ENCODE peak calls at places on chromosomes 2 and 18, in nine cellular contexts. One of them, this sample, is unnamed.

GRCh38 chr2:59888015-59888414 is 665.4 kb downstream of the BCL11A start:
- DNase-seq in activated CD4-positive, alpha-beta T cell treated with anti-CD3 and anti-CD28 coated beads, Interleukin-2, amount 50 U/mL, for 1 hour: peak
- DNase-seq in SW 1271: no peak
- DNase-seq in GM03348: no peak
- DNase-seq in K562: no peak
- DNase-seq in GM13977: peak
- DNase-seq in upper lobe of right lung: no peak
- DNase-seq in HT1080: no peak
- DNase-seq in glutamatergic neuron: no peak
- DNase-seq in this sample: no peak

GRCh38 chr2:12288048-12288447 is 428.7 kb upstream of the TRIB2 start:
- DNase-seq in activated CD4-positive, alpha-beta T cell treated with anti-CD3 and anti-CD28 coated beads, Interleukin-2, amount 50 U/mL, for 1 hour: no peak
- DNase-seq in SW 1271: no peak
- DNase-seq in GM03348: no peak
- DNase-seq in K562: peak
- DNase-seq in GM13977: no peak
- DNase-seq in upper lobe of right lung: no peak
- DNase-seq in HT1080: no peak
- DNase-seq in glutamatergic neuron: no peak
- DNase-seq in this sample: no peak

GRCh38 chr2:54559593-54560145 is 103.5 kb downstream of the SPTBN1 start:
- DNase-seq in activated CD4-positive, alpha-beta T cell treated with anti-CD3 and anti-CD28 coated beads, Interleukin-2, amount 50 U/mL, for 1 hour: no peak
- DNase-seq in SW 1271: peak
- DNase-seq in GM03348: peak
- DNase-seq in K562: no peak
- DNase-seq in GM13977: no peak
- DNase-seq in upper lobe of right lung: no peak
- DNase-seq in HT1080: peak
- DNase-seq in glutamatergic neuron: peak
- DNase-seq in this sample: no peak

GRCh38 chr2:108492364-108492763 is 41.9 kb upstream of the LIMS1 start:
- DNase-seq in activated CD4-positive, alpha-beta T cell treated with anti-CD3 and anti-CD28 coated beads, Interleukin-2, amount 50 U/mL, for 1 hour: no peak
- DNase-seq in SW 1271: peak
- DNase-seq in GM03348: peak
- DNase-seq in K562: no peak
- DNase-seq in GM13977: no peak
- DNase-seq in upper lobe of right lung: no peak
- DNase-seq in HT1080: peak
- DNase-seq in glutamatergic neuron: no peak
- DNase-seq in this sample: peak

GRCh38 chr18:36530676-36531405 is 233.3 kb downstream of the FHOD3 start:
- DNase-seq in activated CD4-positive, alpha-beta T cell treated with anti-CD3 and anti-CD28 coated beads, Interleukin-2, amount 50 U/mL, for 1 hour: no peak
- DNase-seq in SW 1271: no peak
- DNase-seq in GM03348: no peak
- DNase-seq in K562: no peak
- DNase-seq in GM13977: no peak
- DNase-seq in upper lobe of right lung: no peak
- DNase-seq in HT1080: no peak
- DNase-seq in glutamatergic neuron: no peak
- DNase-seq in this sample: no peak

GRCh38 chr2:603869-604268 is 73.3 kb downstream of the TMEM18 start:
- DNase-seq in activated CD4-positive, alpha-beta T cell treated with anti-CD3 and anti-CD28 coated beads, Interleukin-2, amount 50 U/mL, for 1 hour: no peak
- DNase-seq in SW 1271: no peak
- DNase-seq in GM03348: no peak
- DNase-seq in K562: no peak
- DNase-seq in GM13977: no peak
- DNase-seq in upper lobe of right lung: no peak
- DNase-seq in HT1080: no peak
- DNase-seq in glutamatergic neuron: no peak
- DNase-seq in this sample: no peak

GRCh38 chr18:21074336-21075323 is 37.0 kb downstream of the ROCK1 start:
- DNase-seq in activated CD4-positive, alpha-beta T cell treated with anti-CD3 and anti-CD28 coated beads, Interleukin-2, amount 50 U/mL, for 1 hour: no peak
- DNase-seq in SW 1271: no peak
- DNase-seq in GM03348: no peak
- DNase-seq in K562: no peak
- DNase-seq in GM13977: no peak
- DNase-seq in upper lobe of right lung: no peak
- DNase-seq in HT1080: no peak
- DNase-seq in glutamatergic neuron: no peak
- DNase-seq in this sample: no peak

GRCh38 chr2:111657351-111657975 is 226.5 kb downstream of the ANAPC1 start:
- DNase-seq in activated CD4-positive, alpha-beta T cell treated with anti-CD3 and anti-CD28 coated beads, Interleukin-2, amount 50 U/mL, for 1 hour: no peak
- DNase-seq in SW 1271: no peak
- DNase-seq in GM03348: no peak
- DNase-seq in K562: no peak
- DNase-seq in GM13977: no peak
- DNase-seq in upper lobe of right lung: no peak
- DNase-seq in HT1080: no peak
- DNase-seq in glutamatergic neuron: no peak
- DNase-seq in this sample: no peak

GRCh38 chr18:35581555-35582309 is at the start of gene GALNT1:
- DNase-seq in activated CD4-positive, alpha-beta T cell treated with anti-CD3 and anti-CD28 coated beads, Interleukin-2, amount 50 U/mL, for 1 hour: peak
- DNase-seq in SW 1271: no peak
- DNase-seq in GM03348: peak
- DNase-seq in K562: peak
- DNase-seq in GM13977: peak
- DNase-seq in upper lobe of right lung: peak
- DNase-seq in HT1080: no peak
- DNase-seq in glutamatergic neuron: peak
- DNase-seq in this sample: peak

GRCh38 chr18:74457043-74457742 is at the start of gene DIPK1C:
- DNase-seq in activated CD4-positive, alpha-beta T cell treated with anti-CD3 and anti-CD28 coated beads, Interleukin-2, amount 50 U/mL, for 1 hour: no peak
- DNase-seq in SW 1271: no peak
- DNase-seq in GM03348: no peak
- DNase-seq in K562: no peak
- DNase-seq in GM13977: no peak
- DNase-seq in upper lobe of right lung: no peak
- DNase-seq in HT1080: no peak
- DNase-seq in glutamatergic neuron: peak
- DNase-seq in this sample: no peak

GRCh38 chr2:190843874-190844699 is 36.5 kb upstream of the GLS start:
- DNase-seq in activated CD4-positive, alpha-beta T cell treated with anti-CD3 and anti-CD28 coated beads, Interleukin-2, amount 50 U/mL, for 1 hour: no peak
- DNase-seq in SW 1271: no peak
- DNase-seq in GM03348: no peak
- DNase-seq in K562: no peak
- DNase-seq in GM13977: peak
- DNase-seq in upper lobe of right lung: no peak
- DNase-seq in HT1080: peak
- DNase-seq in glutamatergic neuron: no peak
- DNase-seq in this sample: no peak

GRCh38 chr2:46142546-46143329 is 154.5 kb upstream of the EPAS1 start:
- DNase-seq in activated CD4-positive, alpha-beta T cell treated with anti-CD3 and anti-CD28 coated beads, Interleukin-2, amount 50 U/mL, for 1 hour: no peak
- DNase-seq in SW 1271: no peak
- DNase-seq in GM03348: no peak
- DNase-seq in K562: no peak
- DNase-seq in GM13977: no peak
- DNase-seq in upper lobe of right lung: no peak
- DNase-seq in HT1080: no peak
- DNase-seq in glutamatergic neuron: no peak
- DNase-seq in this sample: no peak

GRCh38 chr18:111292-112014 is 46.9 kb upstream of the USP14 start:
- DNase-seq in activated CD4-positive, alpha-beta T cell treated with anti-CD3 and anti-CD28 coated beads, Interleukin-2, amount 50 U/mL, for 1 hour: peak
- DNase-seq in SW 1271: no peak
- DNase-seq in GM03348: peak
- DNase-seq in K562: peak
- DNase-seq in GM13977: peak
- DNase-seq in upper lobe of right lung: peak
- DNase-seq in HT1080: peak
- DNase-seq in glutamatergic neuron: peak
- DNase-seq in this sample: peak

GRCh38 chr2:73852020-73852419 is 23.3 kb downstream of the STAMBP start:
- DNase-seq in activated CD4-positive, alpha-beta T cell treated with anti-CD3 and anti-CD28 coated beads, Interleukin-2, amount 50 U/mL, for 1 hour: no peak
- DNase-seq in SW 1271: peak
- DNase-seq in GM03348: peak
- DNase-seq in K562: no peak
- DNase-seq in GM13977: no peak
- DNase-seq in upper lobe of right lung: no peak
- DNase-seq in HT1080: peak
- DNase-seq in glutamatergic neuron: no peak
- DNase-seq in this sample: no peak